ENCODE peak calls at places on chromosomes 5 and 9, in eight cellular contexts. One of them, this sample, is unnamed.

GRCh38 chr9:21252727-21253547 is 13.1 kb upstream of the IFNA14 start:
- DNase-seq in nucleus accumbens: no peak
- DNase-seq in endothelial cell: peak; percentile 50
- DNase-seq in effector CD4-positive, alpha-beta T cell: no peak
- DNase-seq in fibroblast of mammary gland: peak; percentile 26
- DNase-seq in HT1080: peak; percentile 44
- DNase-seq in HFFc6: peak; percentile 29
- DNase-seq in HTR-8/SVneo: peak; percentile 10
- DNase-seq in this sample: no peak

GRCh38 chr5:77777281-77777892 is 1.2 kb upstream of the TBCA start:
- DNase-seq in effector CD4-positive, alpha-beta T cell: no peak
- DNase-seq in fibroblast of mammary gland: peak; percentile 36
- DNase-seq in HT1080: peak; percentile 52
- DNase-seq in HTR-8/SVneo: no peak
- DNase-seq in nucleus accumbens: no peak
- DNase-seq in endothelial cell: no peak
- DNase-seq in HFFc6: no peak
- DNase-seq in this sample: no peak

GRCh38 chr5:40687316-40687715 is 7.6 kb downstream of the PTGER4 start:
- DNase-seq in endothelial cell: no peak
- DNase-seq in HT1080: no peak
- DNase-seq in HFFc6: no peak
- DNase-seq in nucleus accumbens: no peak
- DNase-seq in HTR-8/SVneo: no peak
- DNase-seq in effector CD4-positive, alpha-beta T cell: no peak
- DNase-seq in fibroblast of mammary gland: no peak
- DNase-seq in this sample: no peak

GRCh38 chr5:6403416-6403815 is 25.1 kb upstream of the MED10 start:
- DNase-seq in fibroblast of mammary gland: no peak
- DNase-seq in HTR-8/SVneo: no peak
- DNase-seq in HT1080: no peak
- DNase-seq in effector CD4-positive, alpha-beta T cell: no peak
- DNase-seq in endothelial cell: no peak
- DNase-seq in HFFc6: no peak
- DNase-seq in nucleus accumbens: no peak
- DNase-seq in this sample: no peak

GRCh38 chr9:114364123-114364522 is 23.7 kb downstream of the AKNA start:
- DNase-seq in nucleus accumbens: no peak
- DNase-seq in HFFc6: peak; percentile 94
- DNase-seq in HTR-8/SVneo: peak; percentile 48
- DNase-seq in endothelial cell: no peak
- DNase-seq in effector CD4-positive, alpha-beta T cell: no peak
- DNase-seq in HT1080: peak; percentile 66
- DNase-seq in fibroblast of mammary gland: peak; percentile 90
- DNase-seq in this sample: no peak

GRCh38 chr5:122195784-122196394 is 66.5 kb downstream of the ZNF474 start:
- DNase-seq in HTR-8/SVneo: peak; percentile 18
- DNase-seq in HFFc6: peak; percentile 38
- DNase-seq in HT1080: peak; percentile 69
- DNase-seq in fibroblast of mammary gland: peak; percentile 75
- DNase-seq in nucleus accumbens: no peak
- DNase-seq in effector CD4-positive, alpha-beta T cell: no peak
- DNase-seq in endothelial cell: peak; percentile 57
- DNase-seq in this sample: no peak

GRCh38 chr9:8679405-8679951 is 879.9 kb upstream of the DMAC1 start:
- DNase-seq in endothelial cell: no peak
- DNase-seq in effector CD4-positive, alpha-beta T cell: no peak
- DNase-seq in HFFc6: no peak
- DNase-seq in HTR-8/SVneo: no peak
- DNase-seq in fibroblast of mammary gland: peak; percentile 22
- DNase-seq in nucleus accumbens: no peak
- DNase-seq in HT1080: no peak
- DNase-seq in this sample: no peak

GRCh38 chr5:93790401-93790800 is 49.0 kb upstream of the POU5F2 start:
- DNase-seq in HFFc6: peak; percentile 73
- DNase-seq in endothelial cell: no peak
- DNase-seq in nucleus accumbens: no peak
- DNase-seq in fibroblast of mammary gland: peak; percentile 80
- DNase-seq in HTR-8/SVneo: no peak
- DNase-seq in effector CD4-positive, alpha-beta T cell: no peak
- DNase-seq in HT1080: no peak
- DNase-seq in this sample: no peak

GRCh38 chr9:75962186-75963036 is 71.9 kb downstream of the PCSK5 start:
- DNase-seq in nucleus accumbens: no peak
- DNase-seq in fibroblast of mammary gland: no peak
- DNase-seq in endothelial cell: no peak
- DNase-seq in HFFc6: no peak
- DNase-seq in HT1080: peak; percentile 35
- DNase-seq in effector CD4-positive, alpha-beta T cell: no peak
- DNase-seq in HTR-8/SVneo: no peak
- DNase-seq in this sample: no peak

GRCh38 chr9:127417130-127418036 is 6.8 kb upstream of the ZNF79 start:
- DNase-seq in HTR-8/SVneo: no peak
- DNase-seq in endothelial cell: no peak
- DNase-seq in fibroblast of mammary gland: peak; percentile 74
- DNase-seq in HT1080: peak; percentile 79
- DNase-seq in HFFc6: peak; percentile 93
- DNase-seq in nucleus accumbens: no peak
- DNase-seq in effector CD4-positive, alpha-beta T cell: no peak
- DNase-seq in this sample: no peak

GRCh38 chr5:59833448-59833847 is 60.1 kb downstream of the PDE4D start:
- DNase-seq in nucleus accumbens: no peak
- DNase-seq in HFFc6: no peak
- DNase-seq in HTR-8/SVneo: no peak
- DNase-seq in fibroblast of mammary gland: no peak
- DNase-seq in effector CD4-positive, alpha-beta T cell: no peak
- DNase-seq in HT1080: no peak
- DNase-seq in endothelial cell: no peak
- DNase-seq in this sample: no peak

GRCh38 chr9:126318858-126319257 is 7.8 kb upstream of the MVB12B start:
- DNase-seq in HT1080: no peak
- DNase-seq in nucleus accumbens: no peak
- DNase-seq in HTR-8/SVneo: no peak
- DNase-seq in effector CD4-positive, alpha-beta T cell: no peak
- DNase-seq in HFFc6: no peak
- DNase-seq in fibroblast of mammary gland: no peak
- DNase-seq in endothelial cell: no peak
- DNase-seq in this sample: no peak

GRCh38 chr9:76571288-76572204 is 112.6 kb downstream of the GCNT1 start:
- DNase-seq in effector CD4-positive, alpha-beta T cell: no peak
- DNase-seq in HT1080: no peak
- DNase-seq in HTR-8/SVneo: no peak
- DNase-seq in fibroblast of mammary gland: peak; percentile 45
- DNase-seq in nucleus accumbens: no peak
- DNase-seq in HFFc6: no peak
- DNase-seq in endothelial cell: no peak
- DNase-seq in this sample: no peak

GRCh38 chr5:143023447-143024096 is 253.4 kb downstream of the ARHGAP26 start:
- DNase-seq in HFFc6: peak; percentile 42
- DNase-seq in endothelial cell: no peak
- DNase-seq in HTR-8/SVneo: no peak
- DNase-seq in HT1080: no peak
- DNase-seq in effector CD4-positive, alpha-beta T cell: no peak
- DNase-seq in nucleus accumbens: peak; percentile 11
- DNase-seq in fibroblast of mammary gland: peak; percentile 34
- DNase-seq in this sample: no peak

GRCh38 chr5:20680718-20681302 is 692.8 kb upstream of the CDH18 start:
- DNase-seq in HFFc6: no peak
- DNase-seq in HTR-8/SVneo: no peak
- DNase-seq in HT1080: no peak
- DNase-seq in nucleus accumbens: no peak
- DNase-seq in effector CD4-positive, alpha-beta T cell: no peak
- DNase-seq in endothelial cell: no peak
- DNase-seq in fibroblast of mammary gland: no peak
- DNase-seq in this sample: no peak

This sample was measured in mesenteric fat pad.